ENCODE peak calls at places on chromosomes 2 and 18, in five cellular contexts. V, O, J, L and Y are unnamed samples.
A peak's percentile ranks its signal among the peaks of the same experiment; 100 is the strongest.

GRCh38 chr2:70069049-70069448 is 18.2 kb upstream of the PCBP1 start:
- DNase-seq in V (peak; percentile 83), L (no peak), O (peak; percentile 88), J (no peak), Y (no peak)

GRCh38 chr2:230908595-230909191 is 16.3 kb downstream of the GPR55 start:
- DNase-seq in O (peak; percentile 59), V (no peak), L (peak; percentile 72), J (no peak), Y (no peak)

GRCh38 chr18:44465337-44465736 is 215.4 kb upstream of the SETBP1 start:
- DNase-seq in V (no peak), J (no peak), L (no peak), O (no peak), Y (no peak)

GRCh38 chr2:72745679-72746368 is 80.0 kb downstream of the EXOC6B start:
- DNase-seq in O (peak; percentile 81), J (no peak), L (peak; percentile 65), V (no peak), Y (peak; percentile 30)

GRCh38 chr2:220104871-220105351 is 477.5 kb downstream of the SLC4A3 start:
- DNase-seq in O (no peak), L (no peak), V (no peak), J (no peak), Y (peak; percentile 30)

GRCh38 chr2:25378731-25379490 is 37.2 kb upstream of the DNMT3A start:
- DNase-seq in L (no peak), J (no peak), V (no peak), O (no peak), Y (no peak)

GRCh38 chr2:222025891-222026271 is 272.9 kb downstream of the PAX3 start:
- DNase-seq in O (no peak), V (no peak), L (peak; percentile 90), J (peak; percentile 50), Y (no peak)

GRCh38 chr2:209426432-209426831 is 2.6 kb downstream of the MAP2 start:
- DNase-seq in V (no peak), L (peak; percentile 48), J (no peak), O (no peak), Y (no peak)

GRCh38 chr2:96489673-96490072 is 15.5 kb downstream of the NEURL3 start:
- DNase-seq in V (no peak), J (no peak), O (no peak), L (no peak), Y (no peak)

GRCh38 chr18:58937204-58937603 is 72.5 kb downstream of the ZNF532 start:
- DNase-seq in V (no peak), O (no peak), L (no peak), J (no peak), Y (no peak)

GRCh38 chr18:75830848-75831247 is 403.3 kb upstream of the SMIM21 start:
- DNase-seq in O (no peak), J (no peak), V (no peak), L (no peak), Y (no peak)

GRCh38 chr2:86006524-86006923 is 99.2 kb downstream of the POLR1A start:
- DNase-seq in O (no peak), V (no peak), L (no peak), J (no peak), Y (no peak)

GRCh38 chr2:45626387-45627010 is 15.4 kb upstream of the SRBD1 start:
- DNase-seq in L (no peak), V (no peak), J (no peak), O (no peak), Y (no peak)

GRCh38 chr2:7378642-7379041 is 461.4 kb downstream of the RNF144A start:
- DNase-seq in V (no peak), O (no peak), J (no peak), L (no peak), Y (no peak)

GRCh38 chr2:3536682-3537632 is 17.6 kb upstream of the ADI1 start:
- DNase-seq in J (peak; percentile 72), V (no peak), L (no peak), O (peak; percentile 82), Y (peak; percentile 56)

GRCh38 chr2:3534251-3534814 is 15.0 kb upstream of the ADI1 start:
- DNase-seq in L (no peak), V (no peak), J (no peak), O (no peak), Y (no peak)

GRCh38 chr2:3535467-3535793 is 16.1 kb upstream of the ADI1 start:
- DNase-seq in J (no peak), L (no peak), V (no peak), O (no peak), Y (no peak)

GRCh38 chr2:3533836-3534235 is 14.5 kb upstream of the ADI1 start:
- DNase-seq in O (no peak), J (no peak), V (no peak), L (no peak), Y (no peak)

GRCh38 chr2:3535794-3536681 is 16.7 kb upstream of the ADI1 start:
- DNase-seq in L (no peak), J (no peak), O (peak; percentile 88), V (no peak), Y (no peak)
- TF ChIP-seq SUZ12 in L (no peak), J (no peak), O (no peak), V (no peak), Y (no peak)

GRCh38 chr18:46260016-46260878 is 156.1 kb downstream of the HAUS1 start:
- DNase-seq in O (no peak), V (no peak), L (no peak), J (no peak), Y (no peak)
- TF ChIP-seq SUZ12 in O (no peak), V (no peak), L (no peak), J (no peak), Y (no peak)

GRCh38 chr2:241072151-241072550 is 29.9 kb downstream of the MTERF4 start:
- DNase-seq in O (no peak), V (no peak), L (no peak), J (no peak), Y (no peak)
- TF ChIP-seq SUZ12 in O (no peak), V (no peak), L (no peak), J (no peak), Y (no peak)

DNA sequence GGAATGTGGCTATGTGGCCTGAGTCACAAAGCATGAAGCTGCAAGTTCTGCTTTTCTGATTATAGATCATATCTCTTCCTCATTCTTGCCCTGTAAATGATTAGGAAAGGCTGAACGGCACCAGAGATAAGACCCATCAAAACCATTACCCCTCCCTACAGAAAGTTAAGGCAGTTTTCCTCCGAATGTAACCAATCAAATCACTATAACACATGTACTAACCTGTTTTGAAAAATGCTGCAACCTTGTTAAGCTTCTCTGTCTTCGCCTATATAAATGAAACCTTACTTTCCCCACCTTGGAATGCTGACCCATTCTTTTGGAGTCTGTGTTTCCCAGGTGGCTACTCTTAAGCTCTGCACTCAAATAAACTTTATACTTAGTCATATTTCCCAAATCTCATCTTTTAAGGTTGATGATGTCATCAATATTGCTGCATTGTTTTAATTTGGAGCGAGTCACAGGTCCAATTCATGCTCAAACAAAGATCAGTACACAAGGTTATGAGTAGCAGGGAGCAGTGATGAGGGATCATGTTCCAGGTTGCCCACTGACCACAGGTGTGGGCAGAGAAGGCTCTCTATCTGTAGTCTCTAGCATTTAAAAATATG is 662.3 kb downstream of the IRS1 start:
- DNase-seq in L (no peak), J (no peak), V (no peak), O (peak; percentile 65), Y (no peak)
- TF ChIP-seq SUZ12 in L (no peak), J (no peak), V (no peak), O (no peak), Y (no peak)